ENCODE peak calls at places on chromosome 1, in four cellular contexts. A is A549, K is endothelial cell of umbilical vein, W is HepG2. V is an unnamed sample.

GRCh38 chr1:206633708-206634121 is 1.6 kb upstream of the DYRK3 start:
- DNase-seq in K (no peak), W (no peak), A (no peak), V (peak; percentile 19)

GRCh38 chr1:245105815-245106410 is 48.9 kb upstream of the KIF26B start:
- DNase-seq in W (no peak), A (no peak), K (no peak), V (no peak)

GRCh38 chr1:99005537-99005942 is 879 bp upstream of the PLPPR5 start:
- DNase-seq in K (no peak), W (no peak), A (no peak), V (no peak)

GRCh38 chr1:244778356-244778755 is 57.1 kb upstream of the COX20 start:
- DNase-seq in K (peak; percentile 87), W (no peak), A (no peak), V (peak; percentile 52)

GRCh38 chr1:184693011-184693410 is 61.6 kb downstream of the EDEM3 start:
- DNase-seq in A (no peak), W (no peak), K (no peak), V (no peak)

GRCh38 chr1:232307299-232307698 is 322.6 kb downstream of the SIPA1L2 start:
- DNase-seq in K (peak; percentile 29), A (no peak), W (no peak), V (no peak)

GRCh38 chr1:218660678-218661053 is 315.5 kb downstream of the TGFB2 start:
- DNase-seq in W (no peak), A (peak; percentile 61), K (peak; percentile 91), V (no peak)

GRCh38 chr1:40987439-40988276 is 8.2 kb downstream of the CTPS1 start:
- DNase-seq in K (no peak), A (no peak), W (no peak), V (no peak)

GRCh38 chr1:157370698-157371097 is 181.6 kb downstream of the FCRL5 start:
- DNase-seq in A (no peak), W (no peak), K (no peak), V (no peak)

GRCh38 chr1:66402194-66402593 is 131.8 kb upstream of the SGIP1 start:
- DNase-seq in A (no peak), W (no peak), K (no peak), V (peak; percentile 95)

GRCh38 chr1:63643926-63644325 is 50.7 kb downstream of the PGM1 start:
- DNase-seq in K (no peak), W (no peak), A (no peak), V (no peak)

GRCh38 chr1:212669102-212669501 is 30.5 kb downstream of the BATF3 start:
- DNase-seq in A (peak; percentile 53), W (peak; percentile 43), K (peak; percentile 49), V (peak; percentile 71)

GRCh38 chr1:193799948-193800690 is 613.7 kb upstream of the B3GALT2 start:
- DNase-seq in W (no peak), K (no peak), A (no peak), V (no peak)

GRCh38 chr1:22122273-22123070 is 20.4 kb downstream of the WNT4 start:
- DNase-seq in K (no peak), W (no peak), A (no peak), V (no peak)

GRCh38 chr1:85027242-85027983 is 20.9 kb downstream of the MCOLN3 start:
- DNase-seq in A (peak; percentile 11), K (no peak), W (no peak), V (no peak)

GRCh38 chr1:56462209-56462608 is 117.2 kb downstream of the PLPP3 start:
- DNase-seq in K (no peak), W (no peak), A (no peak), V (no peak)

GRCh38 chr1:30618335-30618747 is 105.0 kb downstream of the MATN1 start:
- DNase-seq in K (no peak), W (no peak), A (no peak), V (no peak)

GRCh38 chr1:151362308-151363155 is 10.0 kb downstream of the SELENBP1 start:
- DNase-seq in A (peak; percentile 23), K (no peak), W (no peak), V (no peak)

GRCh38 chr1:236742421-236743160 is 52.5 kb upstream of the MTR start:
- DNase-seq in W (no peak), K (no peak), A (no peak), V (no peak)

GRCh38 chr1:243982451-243983018 is 68.5 kb upstream of the ZBTB18 start:
- DNase-seq in W (peak; percentile 4), K (peak; percentile 4), A (no peak), V (no peak)

GRCh38 chr1:26879793-26880192 is 10.3 kb downstream of the GPN2 start:
- DNase-seq in W (no peak), K (no peak), A (no peak), V (no peak)

GRCh38 chr1:238960071-238960470 is 426.3 kb upstream of the CHRM3 start:
- DNase-seq in K (no peak), A (no peak), W (no peak), V (peak; percentile 4)

GRCh38 chr1:151936203-151936602 is 26.9 kb upstream of the THEM4 start:
- DNase-seq in W (no peak), K (no peak), A (no peak), V (no peak)

GRCh38 chr1:39205102-39205780 is 746 bp downstream of the MACF1 start:
- DNase-seq in W (no peak), A (no peak), K (peak; percentile 45), V (peak; percentile 81)

DNA sequence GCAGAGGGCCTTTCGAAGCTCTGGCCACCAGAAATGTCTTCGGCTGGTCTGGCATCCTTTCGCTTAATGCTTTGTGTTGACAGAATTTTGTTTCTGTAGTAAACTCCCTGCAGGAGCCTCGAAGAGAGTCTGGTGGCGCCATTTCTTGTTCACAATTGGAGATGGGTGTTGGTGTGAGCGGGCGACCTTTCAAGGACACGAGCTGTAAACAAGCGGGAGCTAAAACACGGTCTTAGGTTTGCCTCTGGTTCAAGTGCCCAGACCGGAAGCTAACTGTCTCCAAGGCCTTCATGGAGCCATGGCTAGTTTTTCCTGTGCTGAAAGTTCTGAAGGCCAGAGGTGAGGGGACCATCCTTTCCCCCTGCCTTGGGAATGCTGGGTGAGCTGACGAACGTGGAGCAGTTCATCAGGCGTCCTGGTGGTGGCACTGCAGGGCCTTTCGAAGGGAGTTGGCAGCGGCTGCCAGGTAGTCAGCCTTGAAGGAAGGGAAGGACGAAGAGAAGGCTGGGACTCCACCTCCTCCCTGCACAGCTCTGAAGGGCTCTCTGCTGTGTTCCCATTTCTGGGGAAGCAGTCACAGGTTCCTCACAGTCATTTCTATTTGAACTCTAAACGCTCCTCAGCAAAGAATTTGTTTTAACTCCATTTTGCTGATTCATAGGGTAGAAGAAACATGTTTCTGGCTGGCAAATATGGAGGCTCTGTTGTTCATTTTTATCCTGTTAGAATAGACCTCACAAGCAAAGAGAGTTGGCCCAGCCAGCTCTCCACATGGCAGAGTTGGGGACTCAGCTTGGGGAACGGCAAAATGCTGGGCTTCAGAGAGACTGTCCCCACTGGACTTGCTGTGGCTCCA is 35.2 kb downstream of the URB2 start:
- DNase-seq in K (peak; percentile 61), W (peak; percentile 32), A (peak; percentile 70), V (peak; percentile 58)
- TF ChIP-seq MYC in K (no peak), W (no peak), A (no peak), V (no peak)

DNA sequence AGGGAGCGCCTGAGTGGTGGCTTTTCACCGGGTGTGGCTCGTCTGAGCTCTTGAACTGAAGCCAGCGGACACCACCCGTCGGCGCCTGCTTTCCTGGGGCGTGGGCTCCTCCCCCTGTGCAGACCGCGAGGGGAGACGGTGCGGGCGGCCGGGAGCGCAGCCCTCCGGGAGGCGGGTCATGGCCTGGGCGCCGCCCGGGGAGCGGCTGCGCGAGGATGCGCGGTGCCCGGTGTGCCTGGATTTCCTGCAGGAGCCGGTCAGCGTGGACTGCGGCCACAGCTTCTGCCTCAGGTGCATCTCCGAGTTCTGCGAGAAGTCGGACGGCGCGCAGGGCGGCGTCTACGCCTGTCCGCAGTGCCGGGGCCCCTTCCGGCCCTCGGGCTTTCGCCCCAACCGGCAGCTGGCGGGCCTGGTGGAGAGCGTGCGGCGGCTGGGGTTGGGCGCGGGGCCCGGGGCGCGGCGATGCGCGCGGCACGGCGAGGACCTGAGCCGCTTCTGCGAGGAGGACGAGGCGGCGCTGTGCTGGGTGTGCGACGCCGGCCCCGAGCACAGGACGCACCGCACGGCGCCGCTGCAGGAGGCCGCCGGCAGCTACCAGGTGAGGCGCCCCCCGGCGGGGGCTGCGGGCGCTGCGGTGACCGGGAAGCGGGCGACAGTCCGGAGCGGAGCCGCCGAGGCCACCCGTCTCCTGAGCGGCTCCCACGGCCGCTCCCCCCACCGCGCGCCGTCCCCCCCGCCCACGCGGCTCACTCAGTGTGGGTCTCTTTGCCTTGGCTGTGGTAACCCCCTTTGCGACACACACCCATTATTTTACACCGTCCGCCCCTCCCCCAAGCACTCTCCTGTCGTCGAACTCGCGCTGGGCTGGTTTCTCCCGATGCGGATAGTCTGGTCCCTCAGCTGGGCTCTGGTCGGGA is at the start of gene TRIM58:
- DNase-seq in W (no peak), A (no peak), K (no peak), V (peak; percentile 54)
- TF ChIP-seq CTCF in W (no peak), A (no peak), K (no peak), V (peak; percentile 18)

GRCh38 chr1:24606621-24607020 is 36.5 kb upstream of the SRRM1 start:
- DNase-seq in A (no peak), W (no peak), K (no peak), V (no peak)
- TF ChIP-seq MYC in A (no peak), W (no peak), K (no peak), V (no peak)

GRCh38 chr1:115475901-115476300 is 137.9 kb upstream of the NGF start:
- DNase-seq in A (no peak), K (no peak), W (no peak), V (no peak)

GRCh38 chr1:115478933-115479551 is 141.0 kb upstream of the NGF start:
- DNase-seq in W (no peak), A (no peak), K (no peak), V (no peak)

GRCh38 chr1:115477071-115477470 is 139.0 kb upstream of the NGF start:
- DNase-seq in A (no peak), K (no peak), W (no peak), V (no peak)

GRCh38 chr1:115475252-115475651 is 137.2 kb upstream of the NGF start:
- DNase-seq in W (no peak), K (no peak), A (no peak), V (no peak)

GRCh38 chr1:115476616-115477015 is 138.6 kb upstream of the NGF start:
- DNase-seq in W (peak; percentile 9), K (no peak), A (peak; percentile 25), V (peak; percentile 9)
- TF ChIP-seq CTCF in W (peak; percentile 17), K (no peak), A (peak; percentile 12), V (no peak)

DNA sequence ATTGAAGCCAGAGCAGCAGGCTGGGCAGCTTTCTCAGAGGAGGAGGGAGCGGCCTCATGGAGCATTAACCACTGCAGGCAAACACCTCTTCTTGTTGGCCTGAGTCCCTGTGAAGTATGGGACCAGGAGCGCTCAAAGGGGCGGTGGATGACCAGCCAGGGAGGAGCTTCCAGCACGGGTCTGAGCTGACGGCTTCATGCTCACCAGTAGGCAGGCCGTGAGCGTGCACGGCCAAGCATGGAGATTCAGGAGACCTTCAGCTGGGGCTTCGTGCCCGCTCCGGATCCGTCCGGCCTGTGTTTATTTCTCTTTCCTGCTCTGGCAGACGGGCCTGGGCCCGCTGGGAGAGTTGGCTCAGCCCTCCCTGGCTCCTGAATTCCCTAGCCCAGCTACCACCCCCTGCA is 245.1 kb downstream of the TRABD2B start:
- DNase-seq in A (no peak), W (no peak), K (no peak), V (no peak)
- TF ChIP-seq MYC in A (no peak), W (no peak), K (no peak), V (no peak)

DNA sequence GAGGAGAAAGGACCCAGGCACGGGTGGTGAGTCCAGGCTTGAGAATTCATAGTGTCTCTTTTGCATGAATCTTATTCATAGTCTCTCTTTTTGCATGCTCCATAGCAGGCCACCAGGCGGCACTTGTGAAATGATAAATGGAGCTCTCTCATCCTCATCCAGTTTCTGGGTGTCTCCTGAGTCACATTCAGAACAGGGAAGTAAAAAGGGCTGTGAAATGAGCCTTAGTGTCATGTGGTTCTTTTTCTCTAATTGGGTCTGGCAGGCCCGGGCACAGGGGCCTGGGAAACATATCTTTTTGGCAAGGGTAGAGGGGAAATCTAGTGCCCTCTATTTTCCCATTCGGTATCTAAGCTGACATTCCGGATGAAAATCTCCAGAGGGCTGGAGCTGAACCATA is 19.1 kb upstream of the NCF2 start:
- DNase-seq in W (peak; percentile 43), K (peak; percentile 45), A (peak; percentile 67), V (peak; percentile 79)
- TF ChIP-seq CTCF in W (peak; percentile 61), K (peak; percentile 47), A (peak; percentile 58), V (peak; percentile 36)

V was measured in NB4.